ENCODE peak calls at places on chromosomes 11 and 22, in eight cellular contexts. B is trophoblast cell, F is pulmonary artery endothelial cell, T is cardiac muscle cell, Y is NCI-H1436, J is K562, S is hypothalamus, P is T-helper 17 cell. X is an unnamed sample.
A peak's percentile ranks its signal among the peaks of the same experiment; 100 is the strongest.

GRCh38 chr22:21918466-21919185 is 34.0 kb downstream of the PPM1F start:
- DNase-seq in B (no peak), F (no peak), T (no peak), Y (no peak), J (no peak), S (no peak), P (no peak), X (no peak)

GRCh38 chr11:117706322-117706814 is 90.6 kb downstream of the DSCAML1 start:
- DNase-seq in B (no peak), F (no peak), T (no peak), Y (no peak), J (no peak), S (no peak), P (no peak), X (no peak)

GRCh38 chr22:18095101-18095805 is 15.4 kb upstream of the TUBA8 start:
- DNase-seq in B (no peak), F (no peak), T (no peak), Y (no peak), J (no peak), S (no peak), P (no peak), X (peak; percentile 74)

GRCh38 chr22:31451709-31452571 is 37.7 kb downstream of the EIF4ENIF1 start:
- DNase-seq in B (peak; percentile 51), F (peak; percentile 7), T (peak; percentile 54), Y (no peak), J (peak; percentile 18), S (no peak), P (no peak), X (peak; percentile 47)

GRCh38 chr11:46120361-46120710 is 918 bp downstream of the PHF21A start:
- DNase-seq in B (peak; percentile 27), F (no peak), T (peak; percentile 49), Y (no peak), J (peak; percentile 46), S (no peak), P (no peak), X (no peak)

GRCh38 chr11:78438298-78438975 is 20.8 kb upstream of the GAB2 start:
- DNase-seq in B (no peak), F (no peak), T (no peak), Y (no peak), J (no peak), S (no peak), P (no peak), X (no peak)

GRCh38 chr22:37488337-37489135 is 2.4 kb upstream of the MFNG start:
- DNase-seq in B (no peak), F (no peak), T (peak; percentile 94), Y (no peak), J (no peak), S (no peak), P (no peak), X (no peak)

GRCh38 chr22:29202231-29203192 is 3.2 kb upstream of the EMID1 start:
- DNase-seq in B (no peak), F (no peak), T (no peak), Y (no peak), J (peak; percentile 36), S (no peak), P (peak; percentile 20), X (no peak)

GRCh38 chr11:36278531-36279245 is 10.5 kb downstream of the COMMD9 start:
- DNase-seq in B (no peak), F (no peak), T (peak; percentile 23), Y (no peak), J (no peak), S (no peak), P (no peak), X (no peak)

GRCh38 chr11:68066742-68067141 is 27.9 kb downstream of the TCIRG1 start:
- DNase-seq in B (no peak), F (no peak), T (no peak), Y (no peak), J (no peak), S (no peak), P (no peak), X (no peak)

GRCh38 chr11:43989162-43989961 is 46.9 kb downstream of the C11orf96 start:
- DNase-seq in B (no peak), F (no peak), T (peak; percentile 63), Y (no peak), J (no peak), S (no peak), P (no peak), X (peak; percentile 50)

GRCh38 chr11:16987205-16987568 is 27.0 kb downstream of the PLEKHA7 start:
- DNase-seq in B (peak; percentile 45), F (no peak), T (peak; percentile 39), Y (no peak), J (peak; percentile 63), S (no peak), P (no peak), X (no peak)

GRCh38 chr22:47020157-47020556 is 257.7 kb downstream of the TBC1D22A start:
- DNase-seq in B (no peak), F (no peak), T (no peak), Y (no peak), J (no peak), S (no peak), P (no peak), X (no peak)

GRCh38 chr11:70073881-70074371 is 4.2 kb upstream of the ANO1 start:
- DNase-seq in B (no peak), F (peak; percentile 49), T (no peak), Y (no peak), J (no peak), S (no peak), P (no peak), X (no peak)

GRCh38 chr22:22840778-22841177 is 46.8 kb upstream of the IGLL5 start:
- DNase-seq in B (no peak), F (no peak), T (no peak), Y (no peak), J (no peak), S (no peak), P (no peak), X (no peak)

GRCh38 chr11:102791271-102792036 is 6.5 kb downstream of the MMP1 start:
- DNase-seq in B (no peak), F (no peak), T (peak; percentile 11), Y (no peak), J (no peak), S (no peak), P (no peak), X (no peak)

GRCh38 chr11:61690706-61691377 is 10.7 kb downstream of the DAGLA start:
- DNase-seq in B (no peak), F (no peak), T (no peak), Y (peak; percentile 81), J (no peak), S (no peak), P (no peak), X (no peak)

GRCh38 chr11:118277312-118277711 is 13.2 kb upstream of the MPZL2 start:
- DNase-seq in B (peak; percentile 39), F (peak; percentile 59), T (no peak), Y (no peak), J (no peak), S (no peak), P (no peak), X (no peak)

GRCh38 chr11:122883682-122883981 is 1.1 kb downstream of the JHY start:
- DNase-seq in B (no peak), F (no peak), T (no peak), Y (no peak), J (no peak), S (no peak), P (no peak), X (no peak)

GRCh38 chr11:69659591-69659990 is 15.6 kb downstream of the LTO1 start:
- DNase-seq in B (no peak), F (no peak), T (no peak), Y (no peak), J (no peak), S (no peak), P (no peak), X (no peak)

GRCh38 chr11:81725691-81726090 is 1008.0 kb downstream of the FAM181B start:
- DNase-seq in B (no peak), F (no peak), T (no peak), Y (no peak), J (no peak), S (no peak), P (no peak), X (no peak)

GRCh38 chr22:29946220-29946619 is 63.2 kb downstream of the MTMR3 start:
- DNase-seq in B (no peak), F (no peak), T (peak; percentile 34), Y (no peak), J (no peak), S (no peak), P (no peak), X (peak; percentile 43)

X was measured in cerebellar cortex.